ENCODE peak calls at places on chromosome 10, in five cellular contexts. Y is psoas muscle, Q is esophagus squamous epithelium, Z is IMR-90, E is HCT116. M is an unnamed sample.

GRCh38 chr10:4205113-4205512 is 420.1 kb upstream of the KLF6 start:
- DNase-seq in Z (no peak), E (no peak), Y (no peak), Q (no peak), M (no peak)

GRCh38 chr10:10663587-10663986 is 354.1 kb upstream of the CELF2 start:
- DNase-seq in E (no peak), Z (no peak), Q (no peak), Y (no peak), M (no peak)

GRCh38 chr10:29105516-29106215 is 183.2 kb upstream of the LYZL1 start:
- DNase-seq in Z (peak; percentile 86), E (no peak), Q (no peak), Y (no peak), M (no peak)

GRCh38 chr10:20993387-20994170 is 96.5 kb upstream of the NEBL start:
- DNase-seq in Q (no peak), E (no peak), Y (no peak), Z (no peak), M (no peak)

GRCh38 chr10:88318803-88319202 is 264.3 kb downstream of the RNLS start:
- DNase-seq in Q (no peak), E (peak; percentile 18), Z (no peak), Y (no peak), M (no peak)

GRCh38 chr10:15169555-15170407 is 1.3 kb upstream of the NMT2 start:
- DNase-seq in Z (no peak), E (no peak), Y (peak; percentile 49), Q (no peak), M (no peak)

GRCh38 chr10:26503911-26504310 is 65.8 kb downstream of the APBB1IP start:
- DNase-seq in Q (no peak), E (no peak), Z (no peak), Y (no peak), M (no peak)

GRCh38 chr10:46222364-46222935 is 64.3 kb upstream of the ANTXRL start:
- DNase-seq in E (no peak), Q (no peak), Y (no peak), Z (peak; percentile 56), M (no peak)

GRCh38 chr10:97596101-97597055 is 6.9 kb downstream of the C10orf62 start:
- DNase-seq in Q (no peak), E (peak; percentile 65), Z (peak; percentile 86), Y (peak; percentile 81), M (peak; percentile 56)

GRCh38 chr10:26706206-26706605 is 8.7 kb downstream of the PDSS1 start:
- DNase-seq in Z (no peak), Y (no peak), E (no peak), Q (no peak), M (no peak)

GRCh38 chr10:69895759-69896158 is 94.1 kb downstream of the COL13A1 start:
- DNase-seq in Z (peak; percentile 78), Y (no peak), E (no peak), Q (no peak), M (no peak)

GRCh38 chr10:106565546-106565945 is 599.0 kb downstream of the SORCS1 start:
- DNase-seq in E (no peak), Q (no peak), Y (no peak), Z (peak; percentile 47), M (no peak)

GRCh38 chr10:106563384-106563783 is 601.1 kb downstream of the SORCS1 start:
- DNase-seq in E (no peak), Y (no peak), Z (no peak), Q (no peak), M (no peak)

GRCh38 chr10:106571216-106571954 is 593.1 kb downstream of the SORCS1 start:
- DNase-seq in E (no peak), Z (peak; percentile 61), Y (no peak), Q (no peak), M (no peak)

GRCh38 chr10:106566871-106567270 is 597.6 kb downstream of the SORCS1 start:
- DNase-seq in E (no peak), Z (no peak), Q (no peak), Y (no peak), M (no peak)

GRCh38 chr10:106567629-106568028 is 596.9 kb downstream of the SORCS1 start:
- DNase-seq in Q (no peak), Y (no peak), Z (no peak), E (no peak), M (no peak)
- H3K4me1 ChIP-seq in Q (no peaks in the 10 kb centered on the region), Y (no peaks in the 10 kb centered on the region), Z (no peaks in the 10 kb centered on the region), E (no peaks in the 10 kb centered on the region), M (no peaks in the 10 kb centered on the region)

GRCh38 chr10:12505683-12506082 is 156.3 kb downstream of the CAMK1D start:
- DNase-seq in E (no peak), Y (no peak), Z (no peak), Q (no peak), M (no peak)

GRCh38 chr10:12504176-12504575 is 154.8 kb downstream of the CAMK1D start:
- DNase-seq in Y (no peak), Q (no peak), Z (no peak), E (no peak), M (peak; percentile 46)

GRCh38 chr10:12503311-12503710 is 154.0 kb downstream of the CAMK1D start:
- DNase-seq in Y (no peak), Z (no peak), E (no peak), Q (no peak), M (no peak)

GRCh38 chr10:12502526-12503274 is 153.4 kb downstream of the CAMK1D start:
- DNase-seq in Q (no peak), Y (no peak), E (no peak), Z (no peak), M (peak; percentile 46)

GRCh38 chr10:12504628-12505027 is 155.3 kb downstream of the CAMK1D start:
- DNase-seq in Q (no peak), Z (no peak), Y (no peak), E (no peak), M (peak; percentile 41)
- H3K4me1 ChIP-seq in Q (peaks cover 10% of the 10 kb centered on the region), Z (peaks cover 5% of the 10 kb centered on the region), Y (no peaks in the 10 kb centered on the region), E (peaks cover 4% of the 10 kb centered on the region), M (peaks cover 5% of the 10 kb centered on the region)

DNA sequence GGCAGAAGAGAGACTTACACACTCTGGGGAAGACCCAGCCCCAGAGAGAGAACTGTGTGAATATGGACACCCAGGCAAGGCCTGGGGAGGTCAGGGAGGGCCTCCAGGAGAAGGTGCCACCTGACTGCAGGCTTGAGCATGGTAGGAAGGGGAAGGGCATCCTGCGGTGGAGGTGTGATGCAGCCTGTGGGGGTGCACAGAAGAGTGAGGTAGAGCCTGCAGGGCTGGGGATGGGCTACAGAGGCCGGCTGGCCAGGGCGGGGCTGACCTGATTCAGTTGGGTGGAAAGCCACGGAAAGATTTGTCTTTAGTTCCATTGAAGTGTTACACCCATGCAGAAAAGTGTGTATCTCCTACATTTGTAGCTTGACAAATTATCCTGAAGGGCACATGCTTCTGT is 47.6 kb downstream of the ZMIZ1 start:
- DNase-seq in Y (no peak), E (no peak), Q (no peak), Z (no peak), M (no peak)
- H3K4me1 ChIP-seq in Y (peaks cover 68% of the 10 kb centered on the region), E (peaks cover 22% of the 10 kb centered on the region), Q (peaks cover 57% of the 10 kb centered on the region), Z (peaks cover 52% of the 10 kb centered on the region), M (peaks cover 10% of the 10 kb centered on the region)

GRCh38 chr10:561721-562120 is 127.7 kb downstream of the DIP2C start:
- DNase-seq in Z (no peak), E (no peak), Q (no peak), Y (no peak), M (no peak)
- H3K4me1 ChIP-seq in Z (peaks cover 11% of the 10 kb centered on the region), E (peaks cover 3% of the 10 kb centered on the region), Q (no peaks in the 10 kb centered on the region), Y (peaks cover 32% of the 10 kb centered on the region), M (no peaks in the 10 kb centered on the region)